ENCODE peak calls at places on chromosomes 13 and 19, in five cellular contexts. L is effector memory CD4-positive, alpha-beta T cell; T is hepatocyte; E is RWPE1; C is cardiac muscle cell. B is an unnamed sample.

GRCh38 chr13:39855236-39855635 is 199.8 kb downstream of the COG6 start:
- DNase-seq in L (no peak), T (no peak), E (no peak), C (no peak), B (no peak)

GRCh38 chr13:31063734-31064133 is 98.0 kb downstream of the HSPH1 start:
- DNase-seq in L (no peak), T (no peak), E (no peak), C (no peak), B (no peak)

GRCh38 chr19:39520541-39521204 is 5.7 kb downstream of the SELENOV start:
- DNase-seq in L (no peak), T (no peak), E (no peak), C (no peak), B (no peak)

GRCh38 chr19:14473073-14473790 is 1.9 kb downstream of the PTGER1 start:
- DNase-seq in L (no peak), T (no peak), E (no peak), C (no peak), B (no peak)

GRCh38 chr19:54430306-54431254 is 15.3 kb downstream of the TTYH1 start:
- DNase-seq in L (peak; percentile 17), T (peak; percentile 77), E (peak; percentile 46), C (peak; percentile 89), B (no peak)

GRCh38 chr19:9407827-9408226 is 27.5 kb downstream of the ZNF266 start:
- DNase-seq in L (no peak), T (no peak), E (no peak), C (no peak), B (no peak)

GRCh38 chr19:48618278-48618915 is 581 bp downstream of the RPL18 start:
- DNase-seq in L (no peak), T (peak; percentile 24), E (no peak), C (peak; percentile 47), B (no peak)

GRCh38 chr19:29485293-29485692 is 40.5 kb upstream of the VSTM2B start:
- DNase-seq in L (no peak), T (no peak), E (no peak), C (no peak), B (no peak)

GRCh38 chr19:47819841-47820244 is 1.9 kb upstream of the CRX start:
- DNase-seq in L (no peak), T (no peak), E (no peak), C (peak; percentile 55), B (no peak)

GRCh38 chr19:48874309-48875135 is 2.3 kb downstream of the PPP1R15A start:
- DNase-seq in L (peak; percentile 36), T (no peak), E (no peak), C (no peak), B (no peak)

GRCh38 chr19:13461536-13461935 is 44.7 kb downstream of the CACNA1A start:
- DNase-seq in L (no peak), T (no peak), E (no peak), C (no peak), B (no peak)

GRCh38 chr13:98225036-98225940 is 48.2 kb upstream of the RNF113B start:
- DNase-seq in L (no peak), T (no peak), E (no peak), C (no peak), B (no peak)

GRCh38 chr13:31764556-31764955 is 25.2 kb downstream of the RXFP2 start:
- DNase-seq in L (no peak), T (no peak), E (no peak), C (no peak), B (no peak)

DNA sequence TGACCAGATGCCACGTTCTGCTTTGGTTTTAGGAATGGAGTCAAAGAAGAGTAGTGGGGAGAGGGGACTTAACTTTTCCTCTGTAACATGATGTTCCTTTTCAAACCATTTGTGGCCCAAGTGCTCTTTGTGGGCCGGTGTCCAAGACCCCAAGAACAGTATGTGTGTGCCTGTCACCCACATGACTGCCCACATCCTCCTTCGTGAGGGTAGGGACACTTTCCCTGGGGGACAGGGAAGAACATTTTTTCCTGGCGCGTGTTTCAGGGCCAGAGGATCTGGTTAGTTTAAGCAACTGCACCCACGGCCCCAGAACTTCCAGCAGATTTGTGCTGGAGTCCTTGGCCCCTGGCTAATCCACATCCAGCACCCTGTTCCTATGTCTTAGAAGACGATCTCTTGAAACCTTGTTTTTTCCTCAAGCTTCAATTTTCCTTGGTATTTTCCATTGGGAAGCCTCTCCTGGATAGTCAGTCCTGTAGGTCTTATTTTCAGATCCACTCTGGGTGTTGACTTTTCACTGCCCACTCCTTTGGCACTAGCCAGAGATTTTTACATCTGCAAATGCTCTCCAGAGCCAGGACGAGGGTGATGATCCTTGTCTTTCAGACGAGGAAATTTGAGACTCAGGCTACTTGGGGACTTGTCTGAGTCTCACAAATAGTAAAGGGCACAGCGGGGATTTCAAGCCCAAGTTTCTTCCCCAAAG is 10.8 kb upstream of the CCDC97 start:
- DNase-seq in L (no peak), T (no peak), E (no peak), C (no peak), B (no peak)
- H3K27ac ChIP-seq in L (peak overlapping the region; percentile 81), T (peak overlapping the region; percentile 86), E (no peak overlapping the region), C (peak overlapping the region; percentile 93), B (no peak overlapping the region)

GRCh38 chr19:16347706-16348105 is 23.1 kb downstream of the KLF2 start:
- DNase-seq in L (no peak), T (no peak), E (no peak), C (no peak), B (no peak)
- H3K27ac ChIP-seq in L (no peak overlapping the region), T (no peak overlapping the region), E (no peak overlapping the region), C (no peak overlapping the region), B (no peak overlapping the region)

DNA sequence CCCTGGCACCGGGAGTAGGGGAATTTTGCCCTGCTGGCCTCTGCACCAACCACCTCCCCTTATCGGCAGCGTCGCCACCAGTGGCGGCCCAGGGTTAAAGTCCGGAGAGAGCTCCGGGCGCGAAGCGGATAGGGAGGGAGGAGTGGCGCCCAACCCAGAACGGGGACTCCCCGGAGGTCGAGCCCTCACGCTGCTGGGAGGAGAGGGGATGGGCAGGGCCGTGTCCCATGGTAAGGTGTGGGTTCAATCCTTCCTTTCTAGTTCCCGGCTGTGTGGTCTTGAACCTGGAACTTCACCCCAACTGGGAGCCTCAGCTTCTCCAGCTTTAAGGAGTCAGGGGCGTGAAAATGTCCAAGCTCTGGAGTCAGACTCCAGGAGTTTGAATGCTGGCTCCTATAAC is 23.3 kb upstream of the BCL3 start:
- DNase-seq in L (no peak), T (peak; percentile 88), E (no peak), C (no peak), B (no peak)
- H3K27ac ChIP-seq in L (no peak overlapping the region), T (peak overlapping the region; percentile 96), E (peak overlapping the region; percentile 60), C (no peak overlapping the region), B (no peak overlapping the region)

DNA sequence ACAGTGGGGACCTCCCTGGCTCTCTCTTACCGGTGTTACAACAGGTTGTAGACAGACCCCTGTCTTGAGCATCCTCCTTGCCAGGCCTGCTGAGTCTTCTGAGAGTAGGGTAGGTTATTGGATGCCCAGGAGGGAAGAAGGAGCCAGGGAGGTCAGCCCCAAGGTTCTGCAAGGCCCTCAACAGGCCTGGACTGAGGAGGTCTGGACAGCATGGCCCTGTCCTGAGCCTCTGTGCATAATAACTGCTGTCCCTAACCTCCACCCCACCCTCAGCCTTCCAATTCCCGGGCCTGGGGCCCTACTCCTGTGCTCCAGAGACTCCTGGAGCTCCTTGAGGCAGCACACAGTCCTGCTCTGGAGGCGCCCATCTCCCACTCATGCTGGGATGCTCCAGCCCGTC is 336 bp downstream of the CD22 start:
- DNase-seq in L (no peak), T (no peak), E (no peak), C (no peak), B (no peak)
- H3K27ac ChIP-seq in L (no peak overlapping the region), T (no peak overlapping the region), E (no peak overlapping the region), C (no peak overlapping the region), B (no peak overlapping the region)

GRCh38 chr19:3698386-3698950 is 1.8 kb downstream of the PIP5K1C start:
- DNase-seq in L (no peak), T (no peak), E (no peak), C (no peak), B (no peak)
- H3K27ac ChIP-seq in L (no peak overlapping the region), T (peak overlapping the region; percentile 40), E (peak overlapping the region; percentile 71), C (peak overlapping the region; percentile 13), B (no peak overlapping the region)

GRCh38 chr19:41373993-41374392 is 2.3 kb upstream of the TMEM91 start:
- DNase-seq in L (no peak), T (peak; percentile 87), E (peak; percentile 57), C (no peak), B (no peak)
- H3K27ac ChIP-seq in L (no peak overlapping the region), T (peak overlapping the region; percentile 67), E (peak overlapping the region; percentile 79), C (no peak overlapping the region), B (peak overlapping the region; percentile 3)

GRCh38 chr19:41877916-41878905 is 1.1 kb downstream of the CD79A start:
- DNase-seq in L (no peak), T (no peak), E (no peak), C (no peak), B (no peak)
- H3K27ac ChIP-seq in L (peak overlapping the region; percentile 80), T (no peak overlapping the region), E (no peak overlapping the region), C (no peak overlapping the region), B (no peak overlapping the region)

B was measured in epithelial cell of prostate.